ENCODE peak calls at places on chromosome 15, in nine cellular contexts. K is adrenal gland; O is HFFc6; Y is CD4-positive, alpha-beta T cell; Z is GM13976; J is heart left ventricle; A is foreskin fibroblast; H is Calu3; G is ovary. M is an unnamed sample.

GRCh38 chr15:67784057-67784781 is 41.1 kb upstream of the SKOR1 start:
- DNase-seq in K (no peak), O (no peak), Y (peak), Z (peak), J (no peak), A (no peak), H (no peak), G (no peak), M (peak)

GRCh38 chr15:63274427-63274826 is 3.0 kb upstream of the APH1B start:
- DNase-seq in K (no peak), O (no peak), Y (no peak), Z (no peak), J (no peak), A (no peak), H (no peak), G (no peak), M (no peak)

GRCh38 chr15:59367022-59367451 is 5.6 kb downstream of the MYO1E start:
- DNase-seq in K (no peak), O (no peak), Y (no peak), Z (no peak), J (no peak), A (no peak), H (no peak), G (no peak), M (no peak)

GRCh38 chr15:72599855-72600464 is 54.5 kb upstream of the GOLGA6B start:
- DNase-seq in K (peak), O (peak), Y (no peak), Z (peak), J (no peak), A (peak), H (peak), G (no peak), M (no peak)

GRCh38 chr15:66233487-66234415 is 19.8 kb downstream of the MEGF11 start:
- DNase-seq in K (no peak), O (peak), Y (no peak), Z (no peak), J (no peak), A (peak), H (no peak), G (no peak), M (no peak)

GRCh38 chr15:101613130-101614000 is 38.8 kb downstream of the TM2D3 start:
- DNase-seq in K (peak), O (peak), Y (no peak), Z (peak), J (peak), A (peak), H (peak), G (peak), M (no peak)

GRCh38 chr15:100438570-100438969 is 90.2 kb downstream of the CERS3 start:
- DNase-seq in K (peak), O (no peak), Y (peak), Z (no peak), J (peak), A (peak), H (peak), G (peak), M (no peak)

GRCh38 chr15:38073278-38073930 is 139.0 kb downstream of the TMCO5A start:
- DNase-seq in K (peak), O (no peak), Y (no peak), Z (no peak), J (no peak), A (peak), H (no peak), G (no peak), M (no peak)

GRCh38 chr15:85690546-85691226 is 104.0 kb downstream of the KLHL25 start:
- DNase-seq in K (no peak), O (no peak), Y (peak), Z (peak), J (no peak), A (no peak), H (no peak), G (no peak), M (no peak)

DNA sequence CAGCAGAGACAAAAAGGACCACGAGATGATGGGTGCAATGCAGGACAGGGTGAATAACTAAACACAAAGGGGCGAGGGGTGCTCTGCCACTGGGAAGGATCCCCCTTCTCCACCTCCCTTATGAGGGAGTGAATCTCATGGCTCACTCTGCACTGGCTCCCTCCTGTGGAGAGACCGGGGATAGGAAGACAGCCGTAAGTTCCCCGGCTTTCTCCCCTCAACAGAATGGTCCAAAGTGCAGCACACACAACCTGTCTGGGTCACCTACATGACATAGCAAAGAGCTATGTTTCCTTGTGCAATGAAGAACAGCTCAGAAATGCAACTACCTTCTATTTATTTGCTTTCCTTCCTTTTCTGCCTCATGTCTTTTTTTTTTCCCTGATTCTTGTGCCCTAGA is 7.8 kb upstream of the ACSBG1 start:
- DNase-seq in K (no peak), O (no peak), Y (no peak), Z (no peak), J (no peak), A (peak), H (peak), G (no peak), M (no peak)
- TF ChIP-seq CTCF in K (peak), O (peak), Y (no peak), Z (no peak), J (no peak), A (peak), H (peak), G (no peak), M (no peak)

GRCh38 chr15:39154136-39154770 is 426.6 kb upstream of the THBS1 start:
- DNase-seq in K (no peak), O (no peak), Y (no peak), Z (no peak), J (no peak), A (no peak), H (no peak), G (no peak), M (no peak)
- TF ChIP-seq CTCF in K (no peak), O (peak), Y (no peak), Z (no peak), J (no peak), A (no peak), H (no peak), G (no peak), M (no peak)

GRCh38 chr15:76235186-76235826 is 76.0 kb downstream of the ETFA start:
- DNase-seq in K (no peak), O (peak), Y (no peak), Z (peak), J (no peak), A (peak), H (no peak), G (no peak), M (no peak)
- TF ChIP-seq CTCF in K (peak), O (peak), Y (peak), Z (no peak), J (peak), A (peak), H (peak), G (peak), M (no peak)

GRCh38 chr15:70494861-70495571 is 268.3 kb downstream of the UACA start:
- DNase-seq in K (no peak), O (peak), Y (no peak), Z (no peak), J (peak), A (peak), H (peak), G (no peak), M (no peak)

GRCh38 chr15:70494529-70494860 is 268.9 kb downstream of the UACA start:
- DNase-seq in K (no peak), O (no peak), Y (no peak), Z (no peak), J (peak), A (no peak), H (no peak), G (no peak), M (no peak)

GRCh38 chr15:70492240-70493177 is 270.8 kb downstream of the UACA start:
- DNase-seq in K (peak), O (peak), Y (peak), Z (peak), J (peak), A (peak), H (peak), G (no peak), M (peak)

GRCh38 chr15:70493376-70493775 is 270.0 kb downstream of the UACA start:
- DNase-seq in K (no peak), O (no peak), Y (no peak), Z (no peak), J (peak), A (no peak), H (no peak), G (no peak), M (no peak)

DNA sequence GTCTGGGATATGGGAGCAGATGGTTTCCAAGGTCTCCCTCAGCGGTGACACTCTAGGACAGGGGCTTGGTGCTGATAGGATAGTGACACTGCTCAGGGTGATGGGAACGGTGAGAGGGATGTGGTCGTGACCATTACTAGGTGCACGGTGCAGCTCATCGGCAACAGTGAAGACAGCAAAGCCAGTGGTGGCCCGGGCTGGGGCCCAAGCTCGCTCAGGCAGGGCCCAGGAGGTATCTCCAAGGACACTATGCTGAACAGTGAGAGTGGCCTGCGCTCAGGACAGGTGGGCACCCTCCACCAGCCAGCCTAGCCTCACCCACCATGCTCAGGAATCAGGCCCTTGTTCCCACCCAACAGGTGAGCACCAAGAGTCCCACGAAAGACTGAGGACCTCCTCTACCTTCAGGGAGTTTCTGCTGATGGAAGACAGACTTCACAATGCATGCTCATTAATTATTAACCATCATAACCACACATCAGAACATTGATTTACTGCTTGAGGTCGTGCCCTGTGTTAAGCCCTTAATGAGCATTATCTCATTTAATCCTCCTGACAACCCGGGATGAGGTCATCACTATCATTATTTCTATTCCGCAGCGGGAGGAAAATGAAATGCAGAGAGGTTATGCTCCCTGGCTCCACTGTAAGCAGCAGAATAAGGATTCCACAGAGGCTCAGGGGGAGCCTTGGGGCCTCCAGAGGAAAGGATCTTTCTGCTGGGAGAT is 269.4 kb downstream of the UACA start:
- DNase-seq in K (no peak), O (peak), Y (no peak), Z (no peak), J (peak), A (no peak), H (peak), G (no peak), M (no peak)
- TF ChIP-seq CTCF in K (no peak), O (no peak), Y (no peak), Z (no peak), J (no peak), A (no peak), H (no peak), G (no peak), M (no peak)

GRCh38 chr15:52163321-52164190 is 27.6 kb downstream of the GNB5 start:
- DNase-seq in K (no peak), O (no peak), Y (no peak), Z (no peak), J (no peak), A (no peak), H (no peak), G (no peak), M (no peak)
- TF ChIP-seq CTCF in K (peak), O (peak), Y (peak), Z (no peak), J (no peak), A (peak), H (no peak), G (no peak), M (no peak)

GRCh38 chr15:60534546-60534945 is 55.6 kb upstream of the ICE2 start:
- DNase-seq in K (no peak), O (no peak), Y (no peak), Z (no peak), J (no peak), A (no peak), H (no peak), G (no peak), M (no peak)

GRCh38 chr15:60535743-60536142 is 56.8 kb upstream of the ICE2 start:
- DNase-seq in K (no peak), O (no peak), Y (no peak), Z (no peak), J (no peak), A (no peak), H (no peak), G (no peak), M (no peak)

GRCh38 chr15:60536314-60536713 is 57.4 kb upstream of the ICE2 start:
- DNase-seq in K (no peak), O (no peak), Y (no peak), Z (no peak), J (no peak), A (no peak), H (no peak), G (no peak), M (no peak)

GRCh38 chr15:60534051-60534450 is 55.1 kb upstream of the ICE2 start:
- DNase-seq in K (no peak), O (no peak), Y (no peak), Z (no peak), J (no peak), A (no peak), H (no peak), G (no peak), M (no peak)

GRCh38 chr15:60535265-60535664 is 56.3 kb upstream of the ICE2 start:
- DNase-seq in K (no peak), O (no peak), Y (no peak), Z (no peak), J (no peak), A (no peak), H (no peak), G (no peak), M (no peak)
- TF ChIP-seq CTCF in K (no peak), O (no peak), Y (no peak), Z (no peak), J (no peak), A (no peak), H (no peak), G (no peak), M (no peak)

M was measured in activated B cell treated with CpG ODN at 0.5 μM for 24 hours.